ENCODE peak calls at places on chromosomes 16 and 17, in nine cellular contexts. J is ascending aorta; I is adrenal gland; X is left lung; D is BE2C; B is CD4-positive, alpha-beta memory T cell; A is AG04450; E is heart left ventricle; U is breast epithelium. H is an unnamed sample.

GRCh38 chr17:60231234-60231633 is 81.5 kb downstream of the CA4 start:
- DNase-seq in J (no peak), U (no peak), B (no peak), E (no peak), A (no peak), D (peak; percentile 15), X (no peak), I (no peak), H (no peak)

GRCh38 chr17:49694847-49695697 is 12.7 kb downstream of the SLC35B1 start:
- DNase-seq in U (no peak), D (peak; percentile 58), I (peak; percentile 37), J (no peak), A (no peak), B (peak; percentile 70), X (no peak), E (peak; percentile 58), H (no peak)

GRCh38 chr16:9647981-9648701 is 534.1 kb downstream of the GRIN2A start:
- DNase-seq in A (no peak), D (no peak), U (no peak), B (no peak), E (no peak), J (no peak), X (no peak), I (no peak), H (no peak)

GRCh38 chr17:7579001-7579838 is at the start of gene CD68:
- DNase-seq in B (no peak), D (peak; percentile 60), U (peak; percentile 77), A (peak; percentile 66), X (peak; percentile 89), I (peak; percentile 91), J (peak; percentile 88), E (peak; percentile 71), H (peak; percentile 71)

GRCh38 chr17:35864853-35865252 is 3.8 kb downstream of the HEATR9 start:
- DNase-seq in D (no peak), X (no peak), B (no peak), I (no peak), E (no peak), U (no peak), A (no peak), J (no peak), H (no peak)

GRCh38 chr17:50261051-50261915 is 13.0 kb upstream of the TMEM92 start:
- DNase-seq in B (no peak), J (no peak), X (no peak), A (no peak), D (no peak), E (no peak), I (no peak), U (peak; percentile 15), H (no peak)

GRCh38 chr17:81665205-81666091 is 957 bp downstream of the OXLD1 start:
- DNase-seq in I (no peak), A (no peak), B (peak; percentile 30), X (no peak), E (no peak), J (no peak), D (no peak), U (no peak), H (no peak)

GRCh38 chr17:6045621-6046357 is 24.4 kb upstream of the WSCD1 start:
- DNase-seq in A (no peak), E (no peak), I (no peak), B (no peak), J (no peak), D (no peak), U (no peak), X (no peak), H (no peak)

GRCh38 chr16:12062343-12063003 is 85.9 kb downstream of the SNX29 start:
- DNase-seq in X (peak; percentile 91), J (peak; percentile 89), D (no peak), U (peak; percentile 57), A (peak; percentile 43), B (no peak), I (peak; percentile 81), E (peak; percentile 84), H (peak; percentile 44)

GRCh38 chr17:82237083-82237745 is 8.4 kb downstream of the SLC16A3 start:
- DNase-seq in U (no peak), I (no peak), B (no peak), D (peak; percentile 42), J (no peak), E (peak; percentile 39), A (no peak), X (no peak), H (no peak)

GRCh38 chr16:46932802-46933201 is 40.7 kb downstream of the DNAJA2 start:
- DNase-seq in J (no peak), B (no peak), X (no peak), E (no peak), I (no peak), U (no peak), D (no peak), A (no peak), H (no peak)
- H3K4me3 ChIP-seq in J (no peak overlapping the region), B (no peak overlapping the region), X (no peak overlapping the region), E (no peak overlapping the region), I (no peak overlapping the region), U (no peak overlapping the region), D (no peak overlapping the region), A (no peak overlapping the region), H (no peak overlapping the region)

DNA sequence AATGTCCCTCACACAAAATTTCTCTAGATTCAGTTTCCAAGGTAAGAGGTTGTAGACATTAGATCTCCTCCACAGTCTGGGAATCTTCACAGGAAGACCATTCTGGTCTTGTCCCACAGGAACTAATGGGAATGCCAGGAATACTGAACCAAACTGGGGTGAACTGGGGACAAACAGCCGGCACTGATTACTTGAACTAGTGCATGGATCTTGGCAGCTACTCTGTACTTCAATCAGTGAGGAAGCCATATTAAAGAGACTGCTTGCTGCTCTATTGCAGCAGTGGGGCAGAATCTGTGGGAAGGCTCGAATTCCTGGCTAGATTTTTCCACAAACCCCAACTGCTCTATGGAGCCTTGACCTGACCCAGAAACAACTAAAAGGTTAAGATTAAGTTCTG is 268.9 kb upstream of the AXIN2 start:
- DNase-seq in U (no peak), B (no peak), X (no peak), A (no peak), J (no peak), D (no peak), I (no peak), E (no peak), H (no peak)
- H3K27me3 ChIP-seq in U (no peaks in the 10 kb centered on the region), B (no peaks in the 10 kb centered on the region), X (no peaks in the 10 kb centered on the region), A (no peaks in the 10 kb centered on the region), J (no peaks in the 10 kb centered on the region), D (no peaks in the 10 kb centered on the region), I (no peaks in the 10 kb centered on the region), E (no peaks in the 10 kb centered on the region), H (no peaks in the 10 kb centered on the region)

GRCh38 chr16:68736561-68736960 is 531 bp upstream of the CDH1 start:
- DNase-seq in D (no peak), J (no peak), A (no peak), U (no peak), E (no peak), I (no peak), B (no peak), X (no peak), H (no peak)

GRCh38 chr16:68739964-68740627 is 3.0 kb downstream of the CDH1 start:
- DNase-seq in X (no peak), E (no peak), J (no peak), A (no peak), B (no peak), U (no peak), I (no peak), D (no peak), H (no peak)

GRCh38 chr16:68740628-68741346 is 3.7 kb downstream of the CDH1 start:
- DNase-seq in A (no peak), I (no peak), E (no peak), X (no peak), B (no peak), D (no peak), U (no peak), J (no peak), H (no peak)

GRCh38 chr16:68737046-68737729 is at the start of gene CDH1:
- DNase-seq in B (no peak), U (peak; percentile 94), D (no peak), E (no peak), J (no peak), I (no peak), X (peak; percentile 88), A (no peak), H (no peak)

DNA sequence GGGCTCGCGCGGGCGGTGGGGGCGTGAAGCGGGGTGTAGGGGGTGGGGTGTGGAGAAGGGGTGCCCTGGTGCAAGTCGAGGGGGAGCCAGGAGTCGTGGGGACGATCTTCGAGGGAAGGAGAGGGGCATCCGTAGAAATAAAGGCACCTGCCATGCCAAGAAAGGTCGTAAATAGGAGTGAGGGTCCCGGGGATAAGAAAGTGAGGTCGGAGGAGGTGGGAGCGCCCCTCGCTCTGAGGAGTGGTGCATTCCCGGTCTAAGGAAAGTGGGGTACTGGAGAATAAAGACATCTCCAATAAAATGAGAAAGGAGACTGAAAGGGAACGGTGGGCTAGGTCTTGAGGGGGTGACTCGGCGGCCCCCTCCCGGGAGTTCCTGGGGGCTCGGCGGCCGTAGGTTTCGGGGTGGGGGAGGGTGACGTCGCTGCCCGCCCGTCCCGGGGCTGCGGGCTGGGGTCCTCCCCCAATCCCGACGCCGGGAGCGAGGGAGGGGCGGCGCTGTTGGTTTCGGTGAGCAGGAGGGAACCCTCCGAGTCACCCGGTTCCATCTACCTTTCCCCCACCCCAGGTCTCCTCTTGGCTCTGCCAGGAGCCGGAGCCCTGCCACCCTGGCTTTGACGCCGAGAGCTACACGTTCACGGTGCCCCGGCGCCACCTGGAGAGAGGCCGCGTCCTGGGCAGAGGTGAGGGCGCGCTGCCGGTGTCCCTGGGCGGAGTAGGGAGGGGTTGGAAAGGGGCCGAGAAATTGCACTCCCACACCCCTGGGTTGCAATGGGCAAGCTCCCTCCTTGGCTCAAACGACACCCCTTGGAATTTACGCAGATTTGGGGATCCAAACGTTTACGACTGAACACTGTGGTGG is 868 bp downstream of the CDH1 start:
- DNase-seq in A (no peak), D (no peak), J (no peak), E (no peak), B (no peak), X (peak; percentile 63), I (no peak), U (peak; percentile 70), H (no peak)
- H3K4me3 ChIP-seq in A (no peak overlapping the region), D (no peak overlapping the region), J (no peak overlapping the region), E (no peak overlapping the region), B (no peak overlapping the region), X (peak overlapping the region; percentile 42), I (peak overlapping the region; percentile 31), U (no peak overlapping the region), H (peak overlapping the region; percentile 47)

GRCh38 chr16:88596477-88596876 is 26.3 kb downstream of the ZC3H18 start:
- DNase-seq in I (no peak), B (no peak), X (no peak), U (no peak), A (no peak), E (peak; percentile 22), J (no peak), D (no peak), H (no peak)
- H3K27me3 ChIP-seq in I (no peaks in the 10 kb centered on the region), B (no peaks in the 10 kb centered on the region), X (no peaks in the 10 kb centered on the region), U (no peaks in the 10 kb centered on the region), A (no peaks in the 10 kb centered on the region), E (no peaks in the 10 kb centered on the region), J (no peaks in the 10 kb centered on the region), D (no peaks in the 10 kb centered on the region), H (no peaks in the 10 kb centered on the region)

H was measured in kidney epithelial cell.